ENCODE peak calls at places on chromosomes 4 and X, in ten cellular contexts. G is stomach, V is astrocyte of the spinal cord, R is sigmoid colon, K is cardiac muscle cell, B is BJ, D is testis, U is epithelial cell of esophagus, O is PC-3, Y is AG10803. C is an unnamed sample.

GRCh38 chr4:16750882-16751642 is 147.4 kb downstream of the LDB2 start:
- DNase-seq in R (no peak), O (no peak), U (no peak), V (no peak), B (no peak), D (no peak), K (peak; percentile 31), G (no peak), Y (no peak), C (no peak)

GRCh38 chr4:109294006-109294405 is 8.5 kb downstream of the COL25A1 start:
- DNase-seq in G (no peak), O (peak; percentile 15), R (no peak), V (no peak), B (no peak), Y (no peak), K (peak; percentile 25), D (no peak), U (no peak), C (no peak)

GRCh38 chrX:142068365-142068764 is 136.7 kb downstream of the MAGEC2 start:
- DNase-seq in G (no peak), K (no peak), O (no peak), U (peak; percentile 2), Y (no peak), D (no peak), V (no peak), B (no peak), R (no peak), C (no peak)

GRCh38 chrX:2703991-2704369 is 12.9 kb downstream of the CD99 start:
- DNase-seq in Y (peak; percentile 76), D (peak; percentile 74), U (peak; percentile 74), R (no peak), V (peak; percentile 57), K (peak; percentile 62), G (no peak), B (no peak), O (no peak), C (no peak)

GRCh38 chr4:10098770-10099139 is 17.8 kb downstream of the WDR1 start:
- DNase-seq in O (peak; percentile 36), R (no peak), U (peak; percentile 65), B (no peak), G (no peak), V (peak; percentile 83), K (peak; percentile 44), D (no peak), Y (peak; percentile 53), C (no peak)

GRCh38 chrX:51614353-51614752 is 4.4 kb downstream of the CENPVL3 start:
- DNase-seq in B (no peak), K (peak; percentile 69), R (no peak), V (peak; percentile 16), O (peak; percentile 61), G (no peak), Y (peak; percentile 59), U (peak; percentile 51), D (no peak), C (no peak)

GRCh38 chr4:16123356-16124084 is 39.7 kb upstream of the PROM1 start:
- DNase-seq in V (no peak), U (no peak), K (no peak), G (peak; percentile 39), D (no peak), B (no peak), O (no peak), Y (no peak), R (no peak), C (no peak)

GRCh38 chr4:168634276-168634802 is 137.5 kb downstream of the PALLD start:
- DNase-seq in D (no peak), R (no peak), B (peak; percentile 89), O (peak; percentile 56), Y (peak; percentile 98), K (peak; percentile 97), G (no peak), V (peak; percentile 99), U (peak; percentile 57), C (peak; percentile 96)

GRCh38 chrX:103517246-103517645 is 2.0 kb downstream of the RAB40A start:
- DNase-seq in B (no peak), D (no peak), V (peak; percentile 75), K (peak; percentile 76), Y (no peak), O (no peak), G (no peak), R (no peak), U (peak; percentile 14), C (no peak)

GRCh38 chrX:105837227-105837626 is 14.9 kb downstream of the NRK start:
- DNase-seq in O (peak; percentile 90), Y (peak; percentile 16), R (peak; percentile 86), V (peak; percentile 92), K (peak; percentile 91), D (peak; percentile 76), B (no peak), G (no peak), U (peak; percentile 74), C (peak; percentile 83)

GRCh38 chr4:12146349-12146748 is 717.7 kb upstream of the HS3ST1 start:
- DNase-seq in B (no peak), Y (no peak), D (no peak), K (no peak), O (no peak), R (no peak), U (no peak), V (no peak), G (no peak), C (no peak)

GRCh38 chrX:45623266-45623665 is 422.6 kb upstream of the DIPK2B start:
- DNase-seq in V (peak; percentile 92), U (peak; percentile 54), B (peak; percentile 90), D (no peak), O (peak; percentile 67), R (no peak), K (peak; percentile 79), Y (peak; percentile 95), G (no peak), C (peak; percentile 67)

GRCh38 chr4:25862411-25863346 is at the start of gene SEL1L3:
- DNase-seq in U (peak; percentile 44), D (peak; percentile 24), R (no peak), O (peak; percentile 27), V (no peak), B (no peak), K (peak; percentile 38), Y (no peak), G (peak; percentile 79), C (no peak)

GRCh38 chr4:7890635-7891393 is 48.8 kb downstream of the AFAP1 start:
- DNase-seq in V (peak; percentile 89), K (peak; percentile 71), B (peak; percentile 95), O (peak; percentile 75), U (peak; percentile 83), G (no peak), D (no peak), Y (peak; percentile 95), R (no peak), C (peak; percentile 74)

GRCh38 chrX:95383778-95384177 is 1300.9 kb upstream of the DIAPH2 start:
- DNase-seq in Y (no peak), U (peak; percentile 77), V (peak; percentile 0), G (no peak), B (no peak), O (peak; percentile 32), D (no peak), K (no peak), R (no peak), C (no peak)

GRCh38 chr4:112312610-112313239 is 15.6 kb downstream of the ALPK1 start:
- DNase-seq in U (no peak), G (no peak), Y (no peak), O (no peak), K (no peak), B (no peak), R (no peak), V (no peak), D (no peak), C (no peak)
- H3K4me3 ChIP-seq in U (no peak overlapping the region), G (no peak overlapping the region), Y (no peak overlapping the region), O (no peak overlapping the region), K (no peak overlapping the region), B (no peak overlapping the region), R (no peak overlapping the region), V (no peak overlapping the region), D (no peak overlapping the region), C (no peak overlapping the region)

GRCh38 chr4:56112377-56112776 is 163.6 kb downstream of the CEP135 start:
- DNase-seq in Y (no peak), O (no peak), V (no peak), K (no peak), B (no peak), U (no peak), R (no peak), G (no peak), D (no peak), C (no peak)
- TF ChIP-seq CTCF in Y (no peak), O (peak; percentile 33), V (peak; percentile 11), K (no peak), B (no peak), U (no peak), R (no peak), G (no peak), D (no peak), C (peak; percentile 22)

GRCh38 chr4:73451404-73451803 is 15.4 kb downstream of the AFP start:
- DNase-seq in G (no peak), R (no peak), K (peak; percentile 69), B (no peak), O (no peak), Y (peak; percentile 26), V (peak; percentile 93), U (no peak), D (no peak), C (no peak)

GRCh38 chr4:73453701-73454005 is 17.6 kb downstream of the AFP start:
- DNase-seq in K (peak; percentile 8), U (no peak), Y (no peak), R (no peak), O (no peak), V (no peak), G (no peak), B (no peak), D (no peak), C (no peak)

GRCh38 chr4:73450398-73451004 is 14.5 kb downstream of the AFP start:
- DNase-seq in O (peak; percentile 77), R (no peak), B (peak; percentile 32), G (no peak), Y (peak; percentile 90), D (no peak), V (peak; percentile 97), U (peak; percentile 88), K (peak; percentile 80), C (peak; percentile 39)

GRCh38 chr4:73452953-73453700 is 17.1 kb downstream of the AFP start:
- DNase-seq in R (no peak), D (no peak), U (peak; percentile 40), B (no peak), O (no peak), V (no peak), G (no peak), Y (no peak), K (peak; percentile 6), C (no peak)

GRCh38 chr4:73451978-73452747 is 16.1 kb downstream of the AFP start:
- DNase-seq in G (no peak), B (no peak), R (no peak), D (no peak), O (no peak), Y (peak; percentile 50), K (peak; percentile 32), U (no peak), V (no peak), C (no peak)
- H3K4me3 ChIP-seq in G (no peak overlapping the region), B (no peak overlapping the region), R (no peak overlapping the region), D (no peak overlapping the region), O (no peak overlapping the region), Y (no peak overlapping the region), K (no peak overlapping the region), U (no peak overlapping the region), V (no peak overlapping the region), C (no peak overlapping the region)

DNA sequence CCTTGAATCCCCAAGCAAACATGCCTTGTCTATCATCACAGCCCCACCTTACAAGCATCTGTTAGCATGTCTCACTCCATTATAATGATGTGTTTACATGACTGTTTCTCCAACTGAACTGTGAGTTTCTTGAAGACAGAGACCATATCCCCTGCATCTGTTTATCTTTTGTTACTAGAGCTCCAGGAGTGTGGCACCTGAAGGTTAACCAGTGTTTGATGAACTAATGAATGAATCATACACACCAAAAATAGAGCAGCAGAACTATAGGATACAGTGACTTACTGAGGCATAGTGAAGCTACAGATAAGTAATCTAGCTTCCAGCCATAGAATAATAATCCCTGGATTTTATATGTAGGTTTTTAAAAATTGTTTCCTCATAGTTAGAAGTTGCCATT is 331.0 kb downstream of the PCDH7 start:
- DNase-seq in U (no peak), Y (no peak), D (no peak), B (no peak), G (no peak), O (no peak), K (no peak), V (no peak), R (no peak), C (no peak)
- TF ChIP-seq CTCF in U (no peak), Y (no peak), D (no peak), B (no peak), G (no peak), O (no peak), K (no peak), V (no peak), R (no peak), C (no peak)